ENCODE peak calls at places on chromosomes 5 and 9, in four cellular contexts. L is HEK293T, G is glutamatergic neuron, M is retina. I is an unnamed sample.
A peak's percentile ranks its signal among the peaks of the same experiment; 100 is the strongest.

GRCh38 chr9:68964102-68964541 is 49.8 kb downstream of the PRKACG start:
- DNase-seq in M (no peak), L (no peak), G (no peak), I (no peak)

GRCh38 chr9:111559000-111559610 is 34.1 kb downstream of the ZNF483 start:
- DNase-seq in L (no peak), M (no peak), G (no peak), I (no peak)

GRCh38 chr9:82799300-82799699 is 263.6 kb downstream of the RASEF start:
- DNase-seq in M (no peak), G (no peak), L (no peak), I (no peak)

GRCh38 chr9:13876741-13877140 is 437.2 kb downstream of the NFIB start:
- DNase-seq in G (no peak), L (no peak), M (no peak), I (no peak)

GRCh38 chr5:135834639-135835529 is at the start of gene SLC25A48:
- DNase-seq in L (peak; percentile 85), G (peak; percentile 86), M (peak; percentile 88), I (peak; percentile 76)

GRCh38 chr5:122704247-122705036 is 70.4 kb upstream of the SNX2 start:
- DNase-seq in G (no peak), M (no peak), L (peak; percentile 28), I (no peak)

GRCh38 chr5:66987949-66988838 is 208.4 kb downstream of the CD180 start:
- DNase-seq in G (no peak), L (peak; percentile 37), M (peak; percentile 35), I (no peak)

GRCh38 chr5:149775785-149776184 is 45.7 kb downstream of the PPARGC1B start:
- DNase-seq in M (no peak), G (no peak), L (peak; percentile 27), I (no peak)

GRCh38 chr9:99294850-99295461 is 72.9 kb downstream of the SEC61B start:
- DNase-seq in M (no peak), G (no peak), L (peak; percentile 27), I (no peak)

GRCh38 chr5:169637856-169638190 is 748 bp downstream of the DOCK2 start:
- DNase-seq in L (no peak), M (no peak), G (no peak), I (no peak)

GRCh38 chr5:179793470-179794139 is at the start of gene LTC4S:
- DNase-seq in M (peak; percentile 29), L (no peak), G (no peak), I (peak; percentile 83)

GRCh38 chr5:169933127-169933526 is 47.2 kb downstream of the INSYN2B start:
- DNase-seq in L (no peak), M (no peak), G (no peak), I (no peak)

GRCh38 chr9:2477755-2478154 is 143.8 kb upstream of the VLDLR start:
- DNase-seq in G (no peak), M (no peak), L (no peak), I (no peak)

GRCh38 chr9:2621678-2622360 is at the start of gene VLDLR:
- DNase-seq in M (no peak), L (peak; percentile 50), G (peak; percentile 77), I (no peak)

GRCh38 chr5:72154076-72154756 is 46.9 kb downstream of the MAP1B start:
- DNase-seq in L (no peak), G (no peak), M (no peak), I (no peak)

GRCh38 chr5:140345919-140346347 is 470 bp downstream of the HBEGF start:
- DNase-seq in G (peak; percentile 55), L (peak; percentile 59), M (peak; percentile 87), I (peak; percentile 85)

GRCh38 chr5:180082633-180083420 is 11.3 kb upstream of the RNF130 start:
- DNase-seq in G (no peak), M (peak; percentile 70), L (no peak), I (no peak)

GRCh38 chr5:68884144-68884754 is 209.6 kb upstream of the SLC30A5 start:
- DNase-seq in M (no peak), L (no peak), G (no peak), I (no peak)

GRCh38 chr5:169602535-169602934 is 19.0 kb downstream of the SPDL1 start:
- DNase-seq in M (no peak), G (no peak), L (no peak), I (no peak)

GRCh38 chr9:98251554-98251953 is 3.9 kb downstream of the TBC1D2 start:
- DNase-seq in M (no peak), G (no peak), L (no peak), I (no peak)

GRCh38 chr5:93503598-93504067 is 77.4 kb downstream of the NR2F1-AS1 start:
- DNase-seq in L (no peak), M (no peak), G (no peak), I (no peak)

GRCh38 chr9:89519393-89519805 is 21.5 kb upstream of the SEMA4D start:
- DNase-seq in L (no peak), M (no peak), G (no peak), I (no peak)

GRCh38 chr9:93501406-93501805 is 48.0 kb upstream of the FAM120AOS start:
- DNase-seq in L (no peak), M (no peak), G (no peak), I (no peak)

GRCh38 chr5:116575635-116576042 is 1.0 kb upstream of the SEMA6A start:
- DNase-seq in G (peak; percentile 40), L (no peak), M (peak; percentile 91), I (peak; percentile 57)

GRCh38 chr5:64229163-64229774 is 63.6 kb downstream of the RNF180 start:
- DNase-seq in L (peak; percentile 32), M (peak; percentile 58), G (no peak), I (no peak)

GRCh38 chr5:111655169-111655924 is 101.6 kb downstream of the NREP start:
- DNase-seq in L (no peak), G (no peak), M (no peak), I (no peak)

GRCh38 chr5:80374188-80374587 is 33.7 kb upstream of the ZFYVE16 start:
- DNase-seq in M (no peak), G (no peak), L (no peak), I (no peak)

GRCh38 chr5:138275379-138275782 is 960 bp upstream of the GFRA3 start:
- DNase-seq in M (no peak), L (peak; percentile 75), G (no peak), I (no peak)

GRCh38 chr9:116717150-116717549 is 30.0 kb downstream of the TRIM32 start:
- DNase-seq in L (no peak), M (no peak), G (no peak), I (no peak)

GRCh38 chr9:98317134-98317857 is 61.8 kb upstream of the TBC1D2 start:
- DNase-seq in M (peak; percentile 83), G (peak; percentile 83), L (no peak), I (no peak)

GRCh38 chr9:87181670-87182069 is 234.4 kb upstream of the GAS1 start:
- DNase-seq in G (no peak), M (no peak), L (no peak), I (no peak)

GRCh38 chr5:16483361-16483760 is 17.8 kb upstream of the ZNF622 start:
- DNase-seq in G (no peak), M (no peak), L (no peak), I (no peak)

GRCh38 chr5:157051604-157052245 is 7.2 kb downstream of the HAVCR1 start:
- DNase-seq in M (no peak), L (no peak), G (no peak), I (no peak)

GRCh38 chr9:108484468-108484867 is 371.3 kb downstream of the ACTL7B start:
- DNase-seq in L (no peak), G (no peak), M (no peak), I (no peak)

GRCh38 chr9:113317777-113318176 is 14.6 kb upstream of the RNF183 start:
- DNase-seq in G (no peak), L (no peak), M (no peak), I (no peak)

GRCh38 chr5:132753135-132753987 is 6.1 kb downstream of the CCNI2 start:
- DNase-seq in G (no peak), M (no peak), L (peak; percentile 30), I (no peak)

GRCh38 chr5:95646569-95647330 is at the start of gene RFESD:
- DNase-seq in G (peak; percentile 97), M (peak; percentile 97), L (peak; percentile 96), I (peak; percentile 100)

GRCh38 chr5:136686192-136686872 is 321.0 kb upstream of the TRPC7 start:
- DNase-seq in M (no peak), L (no peak), G (no peak), I (no peak)

GRCh38 chr9:12819436-12820185 is 44.8 kb downstream of the LURAP1L start:
- DNase-seq in L (peak; percentile 20), M (no peak), G (peak; percentile 26), I (no peak)

I was measured in upper lobe of right lung.